ENCODE peak calls at places on chromosomes 11 and 22, in ten cellular contexts. U is lower leg skin, O is HEK293T, N is nephron progenitor cell, H is posterior cingulate gyrus, R is AG09319, T is GM12864, K is MCF 10A, P is AML-193, W is EL. G is an unnamed sample.

GRCh38 chr11:125192194-125192593 is 27.6 kb downstream of the PKNOX2 start:
- DNase-seq in P (no peak), W (no peak), U (no peak), T (no peak), N (no peak), R (no peak), K (no peak), H (no peak), O (no peak), G (no peak)

GRCh38 chr11:6719588-6719987 is 36.4 kb upstream of the MRPL17 start:
- DNase-seq in O (no peak), P (no peak), N (no peak), K (no peak), T (no peak), U (no peak), H (no peak), W (no peak), R (no peak), G (no peak)

GRCh38 chr11:73139476-73140198 is 2.5 kb downstream of the FCHSD2 start:
- DNase-seq in U (no peak), P (no peak), R (no peak), O (no peak), K (no peak), W (peak), N (no peak), H (no peak), T (no peak), G (no peak)

GRCh38 chr11:87722756-87723599 is 452.3 kb downstream of the RAB38 start:
- DNase-seq in K (peak), T (no peak), H (peak), U (no peak), P (peak), N (peak), R (no peak), O (peak), W (peak), G (no peak)

GRCh38 chr11:126968915-126969314 is 31.7 kb downstream of the KIRREL3 start:
- DNase-seq in R (no peak), O (peak), K (no peak), N (no peak), P (no peak), U (no peak), W (no peak), T (no peak), H (no peak), G (no peak)

GRCh38 chr22:37338539-37339246 is 56.4 kb downstream of the CYTH4 start:
- DNase-seq in K (no peak), H (no peak), N (no peak), U (no peak), P (no peak), T (no peak), O (no peak), W (no peak), R (no peak), G (no peak)

GRCh38 chr11:64619811-64620285 is 28.8 kb downstream of the SLC22A12 start:
- DNase-seq in N (peak), W (peak), R (no peak), H (peak), U (no peak), K (peak), O (peak), T (no peak), P (no peak), G (no peak)

GRCh38 chr22:19888131-19888746 is 33.6 kb upstream of the GNB1L start:
- DNase-seq in H (peak), N (no peak), W (no peak), R (no peak), P (no peak), K (no peak), O (no peak), U (no peak), T (no peak), G (no peak)

GRCh38 chr11:33072465-33072864 is 33.1 kb downstream of the TCP11L1 start:
- DNase-seq in K (no peak), T (no peak), H (no peak), W (no peak), N (no peak), R (no peak), P (no peak), U (no peak), O (no peak), G (no peak)

GRCh38 chr11:74710291-74710938 is 20.8 kb downstream of the CHRDL2 start:
- DNase-seq in N (no peak), R (no peak), U (no peak), W (no peak), T (no peak), P (no peak), H (no peak), O (no peak), K (no peak), G (no peak)

GRCh38 chr11:110903378-110903777 is 191.1 kb upstream of the ARHGAP20 start:
- DNase-seq in W (no peak), P (no peak), U (no peak), K (no peak), H (no peak), R (no peak), N (no peak), O (no peak), T (no peak), G (no peak)

GRCh38 chr11:73454987-73455386 is 78.8 kb downstream of the RELT start:
- DNase-seq in N (no peak), P (no peak), K (no peak), O (no peak), H (peak), T (no peak), W (no peak), U (no peak), R (no peak), G (no peak)

GRCh38 chr11:77172666-77172982 is 44.6 kb downstream of the MYO7A start:
- DNase-seq in O (no peak), N (peak), W (no peak), U (no peak), P (no peak), T (no peak), K (no peak), H (peak), R (no peak), G (no peak)